ENCODE peak calls at places on chromosome 21, in four cellular contexts. F, S, O and Z are unnamed samples.

GRCh38 chr21:36175771-36176565 is 19.3 kb downstream of the DOP1B start:
- DNase-seq in F (no peak), S (no peak), O (no peak), Z (no peak)

GRCh38 chr21:46605759-46606426 is 1.0 kb upstream of the S100B start:
- DNase-seq in F (no peak), S (no peak), O (no peak), Z (no peak)

GRCh38 chr21:45865106-45865835 is 116.3 kb upstream of the COL6A1 start:
- DNase-seq in F (peak), S (no peak), O (no peak), Z (no peak)

GRCh38 chr21:45791562-45792418 is 148.3 kb downstream of the PCBP3 start:
- DNase-seq in F (no peak), S (no peak), O (no peak), Z (no peak)

GRCh38 chr21:34635307-34635706 is 20.4 kb upstream of the RCAN1 start:
- DNase-seq in F (no peak), S (no peak), O (no peak), Z (no peak)

GRCh38 chr21:27380303-27380702 is 413.4 kb upstream of the ADAMTS5 start:
- DNase-seq in F (no peak), S (no peak), O (no peak), Z (no peak)

GRCh38 chr21:15764878-15765277 is 35.1 kb downstream of the USP25 start:
- DNase-seq in F (no peak), S (no peak), O (no peak), Z (no peak)

GRCh38 chr21:32186843-32187242 is 92.0 kb downstream of the MIS18A start:
- DNase-seq in F (no peak), S (no peak), O (no peak), Z (no peak)

GRCh38 chr21:42850866-42851391 is 28.4 kb downstream of the WDR4 start:
- DNase-seq in F (peak), S (no peak), O (no peak), Z (no peak)

GRCh38 chr21:34220556-34221195 is 143.1 kb upstream of the KCNE2 start:
- DNase-seq in F (no peak), S (no peak), O (no peak), Z (no peak)

GRCh38 chr21:32413697-32414578 is 1.4 kb downstream of the EVA1C start:
- DNase-seq in F (peak), S (peak), O (peak), Z (no peak)

GRCh38 chr21:33374080-33374873 is 28.9 kb upstream of the IFNGR2 start:
- DNase-seq in F (peak), S (peak), O (no peak), Z (no peak)

GRCh38 chr21:41931041-41931451 is 22.8 kb downstream of the C2CD2 start:
- DNase-seq in F (peak), S (no peak), O (peak), Z (no peak)

GRCh38 chr21:35940074-35940927 is 120.0 kb downstream of the SETD4 start:
- DNase-seq in F (peak), S (peak), O (peak), Z (no peak)

GRCh38 chr21:37710555-37711293 is 205.5 kb downstream of the KCNJ6 start:
- DNase-seq in F (peak), S (no peak), O (no peak), Z (no peak)

GRCh38 chr21:42073140-42074099 is 2.3 kb downstream of the UMODL1 start:
- DNase-seq in F (no peak), S (no peak), O (no peak), Z (no peak)

GRCh38 chr21:21806711-21807597 is 808.7 kb downstream of the NCAM2 start:
- DNase-seq in F (no peak), S (no peak), O (no peak), Z (no peak)

GRCh38 chr21:33028759-33029511 is 3.2 kb downstream of the OLIG2 start:
- DNase-seq in F (no peak), S (no peak), O (peak), Z (no peak)

GRCh38 chr21:8991088-8991907 is 1530.1 kb upstream of the TPTE start:
- DNase-seq in F (no peak), S (peak), O (peak), Z (no peak)

GRCh38 chr21:45910548-45911221 is 70.9 kb upstream of the COL6A1 start:
- DNase-seq in F (no peak), S (no peak), O (peak), Z (no peak)

GRCh38 chr21:37873655-37874054 is 42.6 kb downstream of the KCNJ6 start:
- DNase-seq in F (peak), S (peak), O (no peak), Z (no peak)

GRCh38 chr21:31142600-31142999 is 104.3 kb upstream of the KRTAP19-8 start:
- DNase-seq in F (no peak), S (no peak), O (no peak), Z (no peak)
- TF ChIP-seq CTCF in F (no peak), S (no peak), O (no peak), Z (no peak)

GRCh38 chr21:18840239-18840638 is 436.7 kb upstream of the TMPRSS15 start:
- DNase-seq in F (peak), S (peak), O (no peak), Z (no peak)
- TF ChIP-seq CTCF in F (no peak), S (peak), O (no peak), Z (peak)

GRCh38 chr21:44568667-44569556 is 4.6 kb upstream of the KRTAP10-4 start:
- DNase-seq in F (no peak), S (no peak), O (peak), Z (no peak)
- TF ChIP-seq CTCF in F (no peak), S (no peak), O (no peak), Z (no peak)

GRCh38 chr21:39445339-39446269 is at the start of gene LCA5L:
- DNase-seq in F (peak), S (peak), O (peak), Z (peak)
- TF ChIP-seq CTCF in F (peak), S (peak), O (no peak), Z (peak)

GRCh38 chr21:29342394-29342957 is 43.8 kb downstream of the BACH1 start:
- DNase-seq in F (peak), S (peak), O (peak), Z (no peak)
- TF ChIP-seq CTCF in F (peak), S (no peak), O (no peak), Z (no peak)